ENCODE peak calls at places on chromosomes 13 and 19, in four cellular contexts. L, R, N and B are unnamed samples.

GRCh38 chr13:105721056-105721455 is 814.4 kb downstream of the EFNB2 start:
- DNase-seq in L (no peak), N (no peak), R (no peak), B (no peak)

GRCh38 chr19:51271015-51271600 is 20.2 kb downstream of the SIGLECL1 start:
- DNase-seq in N (peak; percentile 4), R (no peak), L (no peak), B (no peak)

GRCh38 chr13:51961493-51962403 is 49.5 kb downstream of the ATP7B start:
- DNase-seq in R (no peak), L (no peak), N (no peak), B (no peak)

GRCh38 chr19:45798995-45799517 is 6.4 kb upstream of the DMWD start:
- DNase-seq in N (peak; percentile 79), L (peak; percentile 26), R (peak; percentile 71), B (no peak)

GRCh38 chr19:5952193-5953033 is 25.5 kb downstream of the RANBP3 start:
- DNase-seq in R (no peak), L (no peak), N (no peak), B (no peak)

GRCh38 chr19:4693471-4694121 is 23.5 kb upstream of the MYDGF start:
- DNase-seq in L (no peak), N (no peak), R (no peak), B (no peak)

GRCh38 chr13:33509642-33510229 is 224.2 kb upstream of the STARD13 start:
- DNase-seq in R (no peak), L (no peak), N (peak; percentile 62), B (no peak)

GRCh38 chr19:15091918-15092753 is 10.1 kb downstream of the OR1I1 start:
- DNase-seq in R (peak; percentile 32), N (peak; percentile 76), L (no peak), B (no peak)

GRCh38 chr19:38900816-38901215 is 1.0 kb downstream of the NFKBIB start:
- DNase-seq in R (no peak), N (no peak), L (no peak), B (no peak)

GRCh38 chr13:42320375-42320787 is 48.4 kb downstream of the AKAP11 start:
- DNase-seq in L (no peak), N (no peak), R (no peak), B (no peak)

GRCh38 chr13:97205971-97206370 is 16.2 kb upstream of the MBNL2 start:
- DNase-seq in R (no peak), L (no peak), N (peak; percentile 12), B (no peak)

GRCh38 chr13:99063952-99064351 is 86.1 kb upstream of the DOCK9 start:
- DNase-seq in N (peak; percentile 53), L (no peak), R (no peak), B (no peak)

GRCh38 chr13:44272692-44273091 is 100.9 kb upstream of the SERP2 start:
- DNase-seq in L (no peak), R (no peak), N (peak; percentile 53), B (no peak)

GRCh38 chr13:84672616-84673015 is 790.3 kb upstream of the SLITRK1 start:
- DNase-seq in N (no peak), R (no peak), L (no peak), B (no peak)

GRCh38 chr13:111095911-111096501 is 19.1 kb upstream of the ARHGEF7 start:
- DNase-seq in L (no peak), R (no peak), N (no peak), B (no peak)

GRCh38 chr19:58406818-58407657 is 1.4 kb upstream of the ZNF584 start:
- DNase-seq in L (no peak), R (no peak), N (peak; percentile 28), B (no peak)

GRCh38 chr19:45117167-45117594 is 24.2 kb downstream of the PPP1R37 start:
- DNase-seq in R (peak; percentile 85), N (peak; percentile 31), L (no peak), B (no peak)